ENCODE peak calls at places on chromosomes 5 and 9, in six cellular contexts. F, E, Y, V, D and J are unnamed samples.
A peak's percentile ranks its signal among the peaks of the same experiment; 100 is the strongest.

GRCh38 chr9:99352786-99353185 is 130.7 kb downstream of the SEC61B start:
- DNase-seq in F (no peak), E (no peak), Y (no peak), V (peak; percentile 79), D (no peak), J (no peak)

GRCh38 chr5:168002116-168002515 is 289.3 kb upstream of the WWC1 start:
- DNase-seq in F (no peak), E (no peak), Y (no peak), V (no peak), D (no peak), J (no peak)

GRCh38 chr5:103452089-103452488 is 110.5 kb downstream of the NUDT12 start:
- DNase-seq in F (no peak), E (no peak), Y (no peak), V (no peak), D (no peak), J (no peak)

GRCh38 chr9:69058101-69058500 is 22.5 kb downstream of the FXN start:
- DNase-seq in F (no peak), E (no peak), Y (no peak), V (no peak), D (no peak), J (no peak)

GRCh38 chr5:137395011-137395755 is 103.9 kb downstream of the SPOCK1 start:
- DNase-seq in F (peak; percentile 65), E (peak; percentile 14), Y (no peak), V (no peak), D (no peak), J (no peak)

GRCh38 chr5:133334796-133335639 is 277.3 kb downstream of the FSTL4 start:
- DNase-seq in F (no peak), E (no peak), Y (no peak), V (no peak), D (no peak), J (no peak)

GRCh38 chr5:6638236-6638635 is 5.0 kb downstream of the SRD5A1 start:
- DNase-seq in F (peak; percentile 46), E (no peak), Y (no peak), V (no peak), D (no peak), J (no peak)

GRCh38 chr5:1662559-1663043 is 137.0 kb downstream of the MRPL36 start:
- DNase-seq in F (no peak), E (no peak), Y (no peak), V (no peak), D (no peak), J (peak; percentile 72)

GRCh38 chr9:15572200-15572599 is 19.4 kb downstream of the CCDC171 start:
- DNase-seq in F (no peak), E (no peak), Y (no peak), V (no peak), D (no peak), J (no peak)

GRCh38 chr5:80238778-80239679 is 16.8 kb downstream of the SERINC5 start:
- DNase-seq in F (no peak), E (no peak), Y (no peak), V (no peak), D (peak; percentile 81), J (no peak)

GRCh38 chr9:68574150-68574549 is 33.5 kb upstream of the TMEM252 start:
- DNase-seq in F (peak; percentile 35), E (no peak), Y (no peak), V (no peak), D (no peak), J (no peak)

GRCh38 chr5:75185763-75186162 is 50.9 kb downstream of the ANKRD31 start:
- DNase-seq in F (peak; percentile 1), E (no peak), Y (no peak), V (no peak), D (no peak), J (no peak)

GRCh38 chr9:136103651-136104487 is 8.8 kb upstream of the NACC2 start:
- DNase-seq in F (no peak), E (no peak), Y (no peak), V (no peak), D (no peak), J (no peak)

GRCh38 chr5:38556115-38556598 is 289 bp downstream of the LIFR start:
- DNase-seq in F (no peak), E (no peak), Y (peak; percentile 7), V (peak; percentile 1), D (peak; percentile 61), J (no peak)

GRCh38 chr5:1761453-1761755 is 38.2 kb downstream of the MRPL36 start:
- DNase-seq in F (no peak), E (no peak), Y (no peak), V (no peak), D (peak; percentile 13), J (no peak)

GRCh38 chr5:149894237-149894636 is 50.4 kb downstream of the PDE6A start:
- DNase-seq in F (no peak), E (no peak), Y (no peak), V (no peak), D (no peak), J (no peak)

GRCh38 chr9:16628421-16628820 is 242.0 kb downstream of the BNC2 start:
- DNase-seq in F (no peak), E (no peak), Y (no peak), V (no peak), D (no peak), J (no peak)

GRCh38 chr9:113602126-113603119 is 138.9 kb downstream of the RGS3 start:
- DNase-seq in F (peak; percentile 22), E (no peak), Y (peak; percentile 37), V (no peak), D (peak; percentile 84), J (peak; percentile 95)

GRCh38 chr5:179908528-179908927 is 831 bp upstream of the TBC1D9B start:
- DNase-seq in F (no peak), E (no peak), Y (no peak), V (no peak), D (peak; percentile 70), J (no peak)

GRCh38 chr9:87707805-87708500 is 18.0 kb upstream of the CTSL start:
- DNase-seq in F (no peak), E (no peak), Y (no peak), V (no peak), D (no peak), J (peak; percentile 30)

GRCh38 chr9:121784706-121785426 is 133.4 kb downstream of the DAB2IP start:
- DNase-seq in F (no peak), E (no peak), Y (no peak), V (no peak), D (peak; percentile 53), J (peak; percentile 82)

GRCh38 chr9:105693435-105694275 is 686 bp upstream of the TMEM38B start:
- DNase-seq in F (peak; percentile 7), E (no peak), Y (no peak), V (no peak), D (no peak), J (no peak)

GRCh38 chr5:122346897-122347581 is 35.0 kb downstream of the SNCAIP start:
- DNase-seq in F (no peak), E (no peak), Y (no peak), V (no peak), D (no peak), J (no peak)

GRCh38 chr5:112467467-112467866 is 48.4 kb upstream of the EPB41L4A start:
- DNase-seq in F (no peak), E (no peak), Y (no peak), V (no peak), D (no peak), J (no peak)

GRCh38 chr5:132012385-132013005 is 1.0 kb upstream of the ACSL6 start:
- DNase-seq in F (peak; percentile 22), E (peak; percentile 43), Y (no peak), V (peak; percentile 14), D (peak; percentile 68), J (peak; percentile 82)